ENCODE peak calls at places on chromosomes 11 and 22, in six cellular contexts. P is astrocyte, H is MM.1S, C is pancreas, E is sigmoid colon, V is AG04450. L is an unnamed sample.
A peak's percentile ranks its signal among the peaks of the same experiment; 100 is the strongest.

GRCh38 chr22:43481528-43482309 is 69.9 kb downstream of the MPPED1 start:
- DNase-seq in P (no peak), C (no peak), H (no peak), E (no peak), V (no peak), L (no peak)

GRCh38 chr22:44049369-44050231 is 25.5 kb downstream of the PARVB start:
- DNase-seq in E (no peak), V (no peak), H (no peak), P (no peak), C (no peak), L (no peak)

GRCh38 chr11:114848027-114848426 is 169.7 kb downstream of the NXPE2 start:
- DNase-seq in H (no peak), E (no peak), V (no peak), P (no peak), C (no peak), L (no peak)

GRCh38 chr11:113555071-113555739 is 80.0 kb upstream of the DRD2 start:
- DNase-seq in E (no peak), C (no peak), P (peak; percentile 57), V (no peak), H (no peak), L (no peak)

GRCh38 chr11:69524991-69525411 is 43.5 kb downstream of the LINC01488 start:
- DNase-seq in V (no peak), P (no peak), E (peak; percentile 53), C (no peak), H (no peak), L (no peak)

GRCh38 chr11:35303596-35304392 is 115.6 kb downstream of the SLC1A2 start:
- DNase-seq in P (peak; percentile 46), H (no peak), E (peak; percentile 94), C (no peak), V (no peak), L (peak; percentile 95)

GRCh38 chr22:32378703-32379272 is 21.1 kb downstream of the RFPL3 start:
- DNase-seq in P (no peak), E (no peak), V (no peak), C (no peak), H (no peak), L (peak; percentile 3)

GRCh38 chr11:63289658-63290057 is 46.3 kb upstream of the SLC22A25 start:
- DNase-seq in V (no peak), P (no peak), C (no peak), H (no peak), E (no peak), L (no peak)

GRCh38 chr22:45450931-45451651 is 37.6 kb downstream of the RIBC2 start:
- DNase-seq in V (peak; percentile 92), P (peak; percentile 88), H (no peak), C (no peak), E (peak; percentile 83), L (peak; percentile 99)

GRCh38 chr11:17410606-17411379 is 22.3 kb upstream of the KCNJ11 start:
- DNase-seq in P (no peak), H (no peak), V (no peak), C (no peak), E (no peak), L (no peak)

GRCh38 chr11:85027346-85027745 is 599.8 kb downstream of the DLG2 start:
- DNase-seq in H (no peak), V (no peak), E (no peak), P (no peak), C (peak; percentile 37), L (no peak)

GRCh38 chr22:36197065-36197440 is 4.6 kb downstream of the APOL4 start:
- DNase-seq in C (no peak), P (peak; percentile 42), H (peak; percentile 69), E (peak; percentile 83), V (no peak), L (peak; percentile 40)

GRCh38 chr11:93570759-93571413 is 27.7 kb upstream of the SMCO4 start:
- DNase-seq in C (no peak), H (no peak), P (peak; percentile 66), E (no peak), V (no peak), L (peak; percentile 67)

GRCh38 chr22:43477151-43477725 is 65.4 kb downstream of the MPPED1 start:
- DNase-seq in P (no peak), C (no peak), E (no peak), V (no peak), H (no peak), L (no peak)

GRCh38 chr22:48366591-48366990 is 1461.1 kb downstream of the BRD1 start:
- DNase-seq in C (no peak), V (no peak), H (no peak), P (no peak), E (peak; percentile 33), L (no peak)

GRCh38 chr11:62508336-62509058 is 38.1 kb downstream of the AHNAK start:
- DNase-seq in C (peak; percentile 88), P (peak; percentile 35), E (peak; percentile 96), H (peak; percentile 38), V (no peak), L (peak; percentile 80)

GRCh38 chr11:114057147-114057546 is 2.4 kb upstream of the ZBTB16 start:
- DNase-seq in H (no peak), C (no peak), V (no peak), E (peak; percentile 64), P (no peak), L (no peak)

DNA sequence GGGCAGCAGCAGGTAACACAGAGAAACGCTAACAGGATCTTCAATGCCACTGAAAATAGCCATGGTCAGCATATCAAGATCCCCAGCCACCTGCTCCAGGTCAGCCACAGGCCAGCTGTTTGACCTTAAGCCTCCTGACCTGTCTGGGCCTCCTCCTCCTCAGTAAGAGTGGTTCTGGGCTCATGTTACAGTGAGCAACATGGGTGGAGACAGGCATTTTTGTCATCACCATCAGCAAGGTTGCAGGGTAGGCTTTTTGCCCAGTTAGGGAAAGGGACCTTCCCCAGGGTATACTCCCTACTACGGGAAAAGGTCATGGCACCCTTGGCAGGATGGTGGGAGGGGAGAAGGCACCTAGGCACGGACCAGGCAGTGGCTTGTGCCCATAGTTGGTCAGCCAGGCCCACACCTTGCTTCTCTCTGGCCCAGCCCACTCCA is 131.8 kb upstream of the PARVA start:
- DNase-seq in V (no peak), H (peak; percentile 70), P (no peak), E (no peak), C (no peak), L (no peak)
- H3K4me3 ChIP-seq in V (no peak overlapping the region), H (no peak overlapping the region), P (no peak overlapping the region), E (no peak overlapping the region), C (peak overlapping the region; percentile 49), L (no peak overlapping the region)

GRCh38 chr11:65919151-65920034 is at the start of gene DRAP1:
- DNase-seq in P (peak; percentile 95), H (peak; percentile 99), C (peak; percentile 100), V (peak; percentile 93), E (peak; percentile 99), L (peak; percentile 99)
- TF ChIP-seq CTCF in P (no peak), H (no peak), C (no peak), V (no peak), E (no peak), L (no peak)

GRCh38 chr11:119889111-119889510 is 160.1 kb upstream of the NECTIN1 start:
- DNase-seq in H (no peak), P (no peak), C (no peak), E (no peak), V (no peak), L (no peak)
- H3K4me3 ChIP-seq in H (no peak overlapping the region), P (no peak overlapping the region), C (no peak overlapping the region), E (no peak overlapping the region), V (no peak overlapping the region), L (no peak overlapping the region)

DNA sequence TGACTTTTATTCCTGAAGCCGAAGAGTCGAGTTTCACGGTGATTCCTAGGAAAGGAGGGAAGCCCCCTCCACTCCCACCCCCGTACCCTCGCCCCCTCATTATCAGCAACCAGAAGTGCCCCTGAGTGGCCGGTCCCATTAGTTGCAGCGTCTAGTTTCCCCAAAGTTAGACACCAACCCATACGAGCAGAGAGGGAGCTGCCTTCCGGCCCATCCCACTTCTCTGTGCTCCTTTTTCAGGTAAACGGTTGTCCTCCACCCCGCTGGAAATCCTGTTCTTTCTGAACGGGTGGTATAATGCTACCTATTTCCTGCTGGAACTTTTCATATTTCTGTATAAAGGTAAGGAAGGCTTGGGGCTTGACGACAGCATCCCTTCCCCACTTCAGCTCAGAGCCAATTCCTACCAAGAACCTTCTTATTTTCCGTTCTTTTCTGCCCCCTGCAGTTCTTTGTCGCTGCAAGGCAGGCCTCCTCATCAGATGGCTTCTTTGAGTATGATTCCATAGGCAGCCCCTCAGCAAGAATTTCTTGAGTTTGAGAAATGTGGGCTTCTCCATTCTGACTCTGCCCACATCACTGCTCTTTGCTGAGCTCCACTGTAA is 706 bp downstream of the TMEM216 start:
- DNase-seq in C (no peak), V (no peak), P (no peak), E (no peak), H (peak; percentile 34), L (peak; percentile 13)
- TF ChIP-seq CTCF in C (no peak), V (peak; percentile 52), P (no peak), E (no peak), H (peak; percentile 33), L (peak; percentile 43)

DNA sequence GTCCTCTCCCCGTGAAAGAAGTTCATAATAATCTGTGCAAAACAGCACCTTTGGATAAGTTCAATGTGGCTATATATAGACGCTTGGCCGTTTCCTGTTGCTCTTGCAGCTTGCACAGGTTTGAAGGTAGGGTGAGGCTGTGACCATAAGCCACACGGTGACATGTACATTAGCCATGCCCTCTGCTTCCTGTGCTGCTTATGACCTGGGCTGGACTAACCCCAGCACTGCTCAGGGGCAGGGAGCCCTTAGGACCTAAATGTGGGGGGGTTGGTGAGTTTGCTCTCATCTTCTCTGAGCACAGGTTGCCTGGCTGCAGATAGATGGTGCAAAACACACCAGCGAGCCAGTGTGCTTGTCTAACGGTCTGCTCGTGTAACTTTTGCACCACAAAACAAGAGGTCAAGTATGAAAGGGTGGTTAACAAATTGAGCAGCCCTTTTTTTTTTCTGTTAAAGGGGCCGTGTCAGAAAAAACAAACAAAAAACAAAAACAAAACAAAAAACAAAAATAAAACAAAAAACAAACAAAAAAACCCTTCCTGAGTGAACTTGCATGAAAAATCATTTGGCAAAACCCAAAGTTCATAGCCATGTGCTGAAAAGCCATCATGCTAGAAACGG is 37.3 kb downstream of the FLI1 start:
- DNase-seq in E (no peak), H (peak; percentile 94), V (no peak), C (no peak), P (no peak), L (no peak)
- H3K4me3 ChIP-seq in E (no peak overlapping the region), H (peak overlapping the region; percentile 20), V (no peak overlapping the region), C (no peak overlapping the region), P (no peak overlapping the region), L (no peak overlapping the region)

DNA sequence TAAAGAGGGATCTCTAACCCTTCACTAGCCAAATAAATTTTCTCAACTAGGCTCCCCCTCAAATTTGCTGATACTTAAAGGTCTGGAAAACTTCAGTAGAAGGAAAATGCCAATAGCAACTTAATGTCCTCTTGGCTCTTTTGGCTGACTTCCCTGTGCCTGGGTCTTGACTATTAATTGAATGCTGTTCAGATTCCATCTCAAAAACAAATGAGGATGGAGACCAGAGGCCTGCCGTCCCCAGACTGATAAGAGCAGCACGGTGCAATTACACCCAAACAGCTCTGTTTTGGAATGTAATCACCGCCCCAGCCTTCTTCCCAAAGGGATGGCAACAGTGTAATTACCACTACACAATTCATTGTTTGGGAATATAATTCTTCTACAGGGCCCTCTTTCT is 89.3 kb upstream of the CHRM4 start:
- DNase-seq in V (no peak), H (no peak), P (no peak), E (no peak), C (no peak), L (no peak)
- TF ChIP-seq CTCF in V (no peak), H (no peak), P (no peak), E (no peak), C (no peak), L (no peak)